ENCODE peak calls at places on chromosomes 16 and 17, in nine cellular contexts. One of them, this sample, is unnamed.

GRCh38 chr16:53599548-53599947 is 96.5 kb upstream of the AKTIP start:
- DNase-seq in BJ: no peak
- DNase-seq in HFFc6: no peak
- DNase-seq in HT1080: no peak
- DNase-seq in mammary epithelial cell: no peak
- DNase-seq in AG10803: no peak
- DNase-seq in A549: no peak
- DNase-seq in NCI-H748 treated with DMSO at 0.1 percent for 48 hours: no peak
- DNase-seq in activated T-helper 1 cell treated with anti-CD3 and anti-CD28 coated beads, Interleukin-2, amount 50 U/mL, for 16 hours: no peak
- DNase-seq in this sample: no peak

GRCh38 chr17:11372692-11373091 is 131.7 kb downstream of the SHISA6 start:
- DNase-seq in BJ: no peak
- DNase-seq in HFFc6: no peak
- DNase-seq in HT1080: no peak
- DNase-seq in mammary epithelial cell: no peak
- DNase-seq in AG10803: no peak
- DNase-seq in A549: no peak
- DNase-seq in NCI-H748 treated with DMSO at 0.1 percent for 48 hours: no peak
- DNase-seq in activated T-helper 1 cell treated with anti-CD3 and anti-CD28 coated beads, Interleukin-2, amount 50 U/mL, for 16 hours: no peak
- DNase-seq in this sample: no peak

GRCh38 chr16:65176603-65177002 is 54.7 kb upstream of the CDH11 start:
- DNase-seq in BJ: peak
- DNase-seq in HFFc6: peak
- DNase-seq in HT1080: peak
- DNase-seq in mammary epithelial cell: no peak
- DNase-seq in AG10803: peak
- DNase-seq in A549: no peak
- DNase-seq in NCI-H748 treated with DMSO at 0.1 percent for 48 hours: no peak
- DNase-seq in activated T-helper 1 cell treated with anti-CD3 and anti-CD28 coated beads, Interleukin-2, amount 50 U/mL, for 16 hours: no peak
- DNase-seq in this sample: no peak

GRCh38 chr17:61218438-61218837 is 181.2 kb upstream of the TBX2 start:
- DNase-seq in BJ: peak
- DNase-seq in HFFc6: peak
- DNase-seq in HT1080: peak
- DNase-seq in mammary epithelial cell: peak
- DNase-seq in AG10803: peak
- DNase-seq in A549: peak
- DNase-seq in NCI-H748 treated with DMSO at 0.1 percent for 48 hours: no peak
- DNase-seq in activated T-helper 1 cell treated with anti-CD3 and anti-CD28 coated beads, Interleukin-2, amount 50 U/mL, for 16 hours: no peak
- DNase-seq in this sample: no peak

GRCh38 chr16:5366126-5366525 is 268.5 kb upstream of the EEF2KMT start:
- DNase-seq in BJ: no peak
- DNase-seq in HFFc6: no peak
- DNase-seq in HT1080: no peak
- DNase-seq in mammary epithelial cell: no peak
- DNase-seq in AG10803: no peak
- DNase-seq in A549: no peak
- DNase-seq in NCI-H748 treated with DMSO at 0.1 percent for 48 hours: no peak
- DNase-seq in activated T-helper 1 cell treated with anti-CD3 and anti-CD28 coated beads, Interleukin-2, amount 50 U/mL, for 16 hours: no peak
- DNase-seq in this sample: no peak

GRCh38 chr16:75097941-75098897 is 18.4 kb downstream of the LDHD start:
- DNase-seq in BJ: no peak
- DNase-seq in HFFc6: no peak
- DNase-seq in HT1080: no peak
- DNase-seq in mammary epithelial cell: no peak
- DNase-seq in AG10803: no peak
- DNase-seq in A549: no peak
- DNase-seq in NCI-H748 treated with DMSO at 0.1 percent for 48 hours: no peak
- DNase-seq in activated T-helper 1 cell treated with anti-CD3 and anti-CD28 coated beads, Interleukin-2, amount 50 U/mL, for 16 hours: peak
- DNase-seq in this sample: peak

GRCh38 chr16:64910351-64910750 is 211.5 kb downstream of the CDH11 start:
- DNase-seq in BJ: peak
- DNase-seq in HFFc6: peak
- DNase-seq in HT1080: peak
- DNase-seq in mammary epithelial cell: no peak
- DNase-seq in AG10803: peak
- DNase-seq in A549: peak
- DNase-seq in NCI-H748 treated with DMSO at 0.1 percent for 48 hours: no peak
- DNase-seq in activated T-helper 1 cell treated with anti-CD3 and anti-CD28 coated beads, Interleukin-2, amount 50 U/mL, for 16 hours: no peak
- DNase-seq in this sample: no peak

GRCh38 chr17:10032142-10032541 is 127.1 kb upstream of the RCVRN start:
- DNase-seq in BJ: no peak
- DNase-seq in HFFc6: peak
- DNase-seq in HT1080: no peak
- DNase-seq in mammary epithelial cell: no peak
- DNase-seq in AG10803: peak
- DNase-seq in A549: no peak
- DNase-seq in NCI-H748 treated with DMSO at 0.1 percent for 48 hours: no peak
- DNase-seq in activated T-helper 1 cell treated with anti-CD3 and anti-CD28 coated beads, Interleukin-2, amount 50 U/mL, for 16 hours: no peak
- DNase-seq in this sample: no peak

GRCh38 chr16:84050316-84050715 is 7.7 kb upstream of the SLC38A8 start:
- DNase-seq in BJ: no peak
- DNase-seq in HFFc6: no peak
- DNase-seq in HT1080: no peak
- DNase-seq in mammary epithelial cell: no peak
- DNase-seq in AG10803: no peak
- DNase-seq in A549: no peak
- DNase-seq in NCI-H748 treated with DMSO at 0.1 percent for 48 hours: no peak
- DNase-seq in activated T-helper 1 cell treated with anti-CD3 and anti-CD28 coated beads, Interleukin-2, amount 50 U/mL, for 16 hours: no peak
- DNase-seq in this sample: no peak

GRCh38 chr17:45127583-45128300 is 4.6 kb downstream of the PLCD3 start:
- DNase-seq in BJ: no peak
- DNase-seq in HFFc6: peak
- DNase-seq in HT1080: peak
- DNase-seq in mammary epithelial cell: peak
- DNase-seq in AG10803: peak
- DNase-seq in A549: peak
- DNase-seq in NCI-H748 treated with DMSO at 0.1 percent for 48 hours: no peak
- DNase-seq in activated T-helper 1 cell treated with anti-CD3 and anti-CD28 coated beads, Interleukin-2, amount 50 U/mL, for 16 hours: no peak
- DNase-seq in this sample: no peak

GRCh38 chr16:14309906-14310305 is 238.8 kb downstream of the MRTFB start:
- DNase-seq in BJ: no peak
- DNase-seq in HFFc6: peak
- DNase-seq in HT1080: no peak
- DNase-seq in mammary epithelial cell: peak
- DNase-seq in AG10803: peak
- DNase-seq in A549: peak
- DNase-seq in NCI-H748 treated with DMSO at 0.1 percent for 48 hours: no peak
- DNase-seq in activated T-helper 1 cell treated with anti-CD3 and anti-CD28 coated beads, Interleukin-2, amount 50 U/mL, for 16 hours: no peak
- DNase-seq in this sample: no peak

GRCh38 chr16:76518791-76519190 is 241.6 kb downstream of the CNTNAP4 start:
- DNase-seq in BJ: no peak
- DNase-seq in HFFc6: no peak
- DNase-seq in HT1080: no peak
- DNase-seq in mammary epithelial cell: no peak
- DNase-seq in AG10803: no peak
- DNase-seq in A549: no peak
- DNase-seq in NCI-H748 treated with DMSO at 0.1 percent for 48 hours: no peak
- DNase-seq in activated T-helper 1 cell treated with anti-CD3 and anti-CD28 coated beads, Interleukin-2, amount 50 U/mL, for 16 hours: no peak
- DNase-seq in this sample: no peak

GRCh38 chr17:64020068-64020766 is at the start of gene ICAM2:
- DNase-seq in BJ: no peak
- DNase-seq in HFFc6: no peak
- DNase-seq in HT1080: peak
- DNase-seq in mammary epithelial cell: no peak
- DNase-seq in AG10803: no peak
- DNase-seq in A549: no peak
- DNase-seq in NCI-H748 treated with DMSO at 0.1 percent for 48 hours: no peak
- DNase-seq in activated T-helper 1 cell treated with anti-CD3 and anti-CD28 coated beads, Interleukin-2, amount 50 U/mL, for 16 hours: peak
- DNase-seq in this sample: peak

GRCh38 chr17:19386276-19386863 is 620 bp downstream of the MFAP4 start:
- DNase-seq in BJ: peak
- DNase-seq in HFFc6: peak
- DNase-seq in HT1080: peak
- DNase-seq in mammary epithelial cell: peak
- DNase-seq in AG10803: peak
- DNase-seq in A549: peak
- DNase-seq in NCI-H748 treated with DMSO at 0.1 percent for 48 hours: no peak
- DNase-seq in activated T-helper 1 cell treated with anti-CD3 and anti-CD28 coated beads, Interleukin-2, amount 50 U/mL, for 16 hours: no peak
- DNase-seq in this sample: no peak

GRCh38 chr16:22265351-22265750 is 31.9 kb upstream of the POLR3E start:
- DNase-seq in BJ: no peak
- DNase-seq in HFFc6: no peak
- DNase-seq in HT1080: no peak
- DNase-seq in mammary epithelial cell: no peak
- DNase-seq in AG10803: no peak
- DNase-seq in A549: no peak
- DNase-seq in NCI-H748 treated with DMSO at 0.1 percent for 48 hours: no peak
- DNase-seq in activated T-helper 1 cell treated with anti-CD3 and anti-CD28 coated beads, Interleukin-2, amount 50 U/mL, for 16 hours: no peak
- DNase-seq in this sample: no peak

GRCh38 chr17:36728030-36728991 is 126.9 kb downstream of the MRM1 start:
- DNase-seq in BJ: no peak
- DNase-seq in HFFc6: no peak
- DNase-seq in HT1080: no peak
- DNase-seq in mammary epithelial cell: no peak
- DNase-seq in AG10803: no peak
- DNase-seq in A549: no peak
- DNase-seq in NCI-H748 treated with DMSO at 0.1 percent for 48 hours: no peak
- DNase-seq in activated T-helper 1 cell treated with anti-CD3 and anti-CD28 coated beads, Interleukin-2, amount 50 U/mL, for 16 hours: no peak
- DNase-seq in this sample: no peak

GRCh38 chr17:59373879-59374495 is 42.5 kb downstream of the YPEL2 start:
- DNase-seq in BJ: peak
- DNase-seq in HFFc6: peak
- DNase-seq in HT1080: no peak
- DNase-seq in mammary epithelial cell: peak
- DNase-seq in AG10803: peak
- DNase-seq in A549: no peak
- DNase-seq in NCI-H748 treated with DMSO at 0.1 percent for 48 hours: no peak
- DNase-seq in activated T-helper 1 cell treated with anti-CD3 and anti-CD28 coated beads, Interleukin-2, amount 50 U/mL, for 16 hours: no peak
- DNase-seq in this sample: no peak

GRCh38 chr17:31794111-31794510 is 64.9 kb downstream of the COPRS start:
- DNase-seq in BJ: no peak
- DNase-seq in HFFc6: no peak
- DNase-seq in HT1080: no peak
- DNase-seq in mammary epithelial cell: no peak
- DNase-seq in AG10803: no peak
- DNase-seq in A549: no peak
- DNase-seq in NCI-H748 treated with DMSO at 0.1 percent for 48 hours: no peak
- DNase-seq in activated T-helper 1 cell treated with anti-CD3 and anti-CD28 coated beads, Interleukin-2, amount 50 U/mL, for 16 hours: no peak
- DNase-seq in this sample: no peak

GRCh38 chr17:37844158-37844976 is 79.8 kb upstream of the TBC1D3K start:
- DNase-seq in BJ: no peak
- DNase-seq in HFFc6: peak
- DNase-seq in HT1080: peak
- DNase-seq in mammary epithelial cell: peak
- DNase-seq in AG10803: peak
- DNase-seq in A549: peak
- DNase-seq in NCI-H748 treated with DMSO at 0.1 percent for 48 hours: no peak
- DNase-seq in activated T-helper 1 cell treated with anti-CD3 and anti-CD28 coated beads, Interleukin-2, amount 50 U/mL, for 16 hours: peak
- DNase-seq in this sample: peak

GRCh38 chr17:57557793-57558681 is 187.1 kb downstream of the CCDC182 start:
- DNase-seq in BJ: no peak
- DNase-seq in HFFc6: peak
- DNase-seq in HT1080: peak
- DNase-seq in mammary epithelial cell: peak
- DNase-seq in AG10803: peak
- DNase-seq in A549: peak
- DNase-seq in NCI-H748 treated with DMSO at 0.1 percent for 48 hours: no peak
- DNase-seq in activated T-helper 1 cell treated with anti-CD3 and anti-CD28 coated beads, Interleukin-2, amount 50 U/mL, for 16 hours: no peak
- DNase-seq in this sample: no peak

GRCh38 chr17:46097497-46097896 is 95.7 kb downstream of the KANSL1 start:
- DNase-seq in BJ: no peak
- DNase-seq in HFFc6: no peak
- DNase-seq in HT1080: no peak
- DNase-seq in mammary epithelial cell: no peak
- DNase-seq in AG10803: peak
- DNase-seq in A549: no peak
- DNase-seq in NCI-H748 treated with DMSO at 0.1 percent for 48 hours: no peak
- DNase-seq in activated T-helper 1 cell treated with anti-CD3 and anti-CD28 coated beads, Interleukin-2, amount 50 U/mL, for 16 hours: no peak
- DNase-seq in this sample: no peak

GRCh38 chr17:80662557-80662956 is 117.9 kb downstream of the RPTOR start:
- DNase-seq in BJ: no peak
- DNase-seq in HFFc6: no peak
- DNase-seq in HT1080: no peak
- DNase-seq in mammary epithelial cell: no peak
- DNase-seq in AG10803: no peak
- DNase-seq in A549: no peak
- DNase-seq in NCI-H748 treated with DMSO at 0.1 percent for 48 hours: no peak
- DNase-seq in activated T-helper 1 cell treated with anti-CD3 and anti-CD28 coated beads, Interleukin-2, amount 50 U/mL, for 16 hours: no peak
- DNase-seq in this sample: no peak

GRCh38 chr16:83109736-83110135 is 483.0 kb downstream of the CDH13 start:
- DNase-seq in BJ: peak
- DNase-seq in HFFc6: no peak
- DNase-seq in HT1080: no peak
- DNase-seq in mammary epithelial cell: no peak
- DNase-seq in AG10803: peak
- DNase-seq in A549: no peak
- DNase-seq in NCI-H748 treated with DMSO at 0.1 percent for 48 hours: no peak
- DNase-seq in activated T-helper 1 cell treated with anti-CD3 and anti-CD28 coated beads, Interleukin-2, amount 50 U/mL, for 16 hours: no peak
- DNase-seq in this sample: no peak

GRCh38 chr16:6645758-6646423 is 686.8 kb upstream of the RBFOX1 start:
- DNase-seq in BJ: no peak
- DNase-seq in HFFc6: no peak
- DNase-seq in HT1080: no peak
- DNase-seq in mammary epithelial cell: no peak
- DNase-seq in AG10803: no peak
- DNase-seq in A549: no peak
- DNase-seq in NCI-H748 treated with DMSO at 0.1 percent for 48 hours: no peak
- DNase-seq in activated T-helper 1 cell treated with anti-CD3 and anti-CD28 coated beads, Interleukin-2, amount 50 U/mL, for 16 hours: no peak
- DNase-seq in this sample: no peak

GRCh38 chr16:65672960-65673359 is 551.1 kb upstream of the CDH11 start:
- DNase-seq in BJ: no peak
- DNase-seq in HFFc6: no peak
- DNase-seq in HT1080: peak
- DNase-seq in mammary epithelial cell: peak
- DNase-seq in AG10803: peak
- DNase-seq in A549: no peak
- DNase-seq in NCI-H748 treated with DMSO at 0.1 percent for 48 hours: no peak
- DNase-seq in activated T-helper 1 cell treated with anti-CD3 and anti-CD28 coated beads, Interleukin-2, amount 50 U/mL, for 16 hours: no peak
- DNase-seq in this sample: no peak

GRCh38 chr16:27701381-27701780 is 151.4 kb downstream of the KATNIP start:
- DNase-seq in BJ: no peak
- DNase-seq in HFFc6: no peak
- DNase-seq in HT1080: no peak
- DNase-seq in mammary epithelial cell: no peak
- DNase-seq in AG10803: no peak
- DNase-seq in A549: no peak
- DNase-seq in NCI-H748 treated with DMSO at 0.1 percent for 48 hours: no peak
- DNase-seq in activated T-helper 1 cell treated with anti-CD3 and anti-CD28 coated beads, Interleukin-2, amount 50 U/mL, for 16 hours: no peak
- DNase-seq in this sample: no peak

GRCh38 chr17:56737741-56738161 is 96.0 kb downstream of the C17orf67 start:
- DNase-seq in BJ: no peak
- DNase-seq in HFFc6: no peak
- DNase-seq in HT1080: peak
- DNase-seq in mammary epithelial cell: peak
- DNase-seq in AG10803: peak
- DNase-seq in A549: no peak
- DNase-seq in NCI-H748 treated with DMSO at 0.1 percent for 48 hours: no peak
- DNase-seq in activated T-helper 1 cell treated with anti-CD3 and anti-CD28 coated beads, Interleukin-2, amount 50 U/mL, for 16 hours: no peak
- DNase-seq in this sample: no peak

GRCh38 chr16:11145173-11145820 is 110.7 kb downstream of the SOCS1 start:
- DNase-seq in BJ: no peak
- DNase-seq in HFFc6: no peak
- DNase-seq in HT1080: no peak
- DNase-seq in mammary epithelial cell: no peak
- DNase-seq in AG10803: peak
- DNase-seq in A549: no peak
- DNase-seq in NCI-H748 treated with DMSO at 0.1 percent for 48 hours: no peak
- DNase-seq in activated T-helper 1 cell treated with anti-CD3 and anti-CD28 coated beads, Interleukin-2, amount 50 U/mL, for 16 hours: no peak
- DNase-seq in this sample: no peak

GRCh38 chr17:17871913-17872312 is 35.1 kb upstream of the SREBF1 start:
- DNase-seq in BJ: no peak
- DNase-seq in HFFc6: no peak
- DNase-seq in HT1080: no peak
- DNase-seq in mammary epithelial cell: no peak
- DNase-seq in AG10803: no peak
- DNase-seq in A549: no peak
- DNase-seq in NCI-H748 treated with DMSO at 0.1 percent for 48 hours: no peak
- DNase-seq in activated T-helper 1 cell treated with anti-CD3 and anti-CD28 coated beads, Interleukin-2, amount 50 U/mL, for 16 hours: no peak
- DNase-seq in this sample: no peak

GRCh38 chr17:9802701-9803100 is 11.3 kb upstream of the DHRS7C start:
- DNase-seq in BJ: no peak
- DNase-seq in HFFc6: no peak
- DNase-seq in HT1080: no peak
- DNase-seq in mammary epithelial cell: no peak
- DNase-seq in AG10803: no peak
- DNase-seq in A549: peak
- DNase-seq in NCI-H748 treated with DMSO at 0.1 percent for 48 hours: no peak
- DNase-seq in activated T-helper 1 cell treated with anti-CD3 and anti-CD28 coated beads, Interleukin-2, amount 50 U/mL, for 16 hours: no peak
- DNase-seq in this sample: no peak